ENCODE peak calls at places on chromosomes 13 and 19, in seven cellular contexts. Y is neuronal stem cell; L is psoas muscle; F is Peyer's patch; N is naive thymus-derived CD4-positive, alpha-beta T cell; J is thoracic aorta; C is CD8-positive, alpha-beta memory T cell. P is an unnamed sample.

GRCh38 chr19:48654299-48655059 is 8.5 kb upstream of the CA11 start:
- DNase-seq in Y (no peak), L (no peak), F (no peak), N (no peak), J (no peak), C (no peak), P (no peak)

GRCh38 chr13:41411536-41411935 is 45.8 kb upstream of the RGCC start:
- DNase-seq in Y (peak; percentile 24), L (no peak), F (no peak), N (peak; percentile 54), J (no peak), C (peak; percentile 23), P (no peak)

GRCh38 chr19:10408511-10409291 is 5.4 kb upstream of the CDC37 start:
- DNase-seq in Y (no peak), L (peak; percentile 65), F (peak; percentile 91), N (peak; percentile 41), J (no peak), C (peak; percentile 39), P (no peak)

GRCh38 chr13:42969558-42970172 is 22.4 kb downstream of the EPSTI1 start:
- DNase-seq in Y (peak; percentile 76), L (peak; percentile 88), F (peak; percentile 79), N (peak; percentile 77), J (peak; percentile 38), C (peak; percentile 69), P (peak; percentile 91)

GRCh38 chr13:113052971-113053370 is 52.6 kb upstream of the F7 start:
- DNase-seq in Y (no peak), L (peak; percentile 19), F (no peak), N (no peak), J (no peak), C (no peak), P (no peak)

GRCh38 chr13:114161644-114162532 is 17.2 kb upstream of the CFAP97D2 start:
- DNase-seq in Y (no peak), L (peak; percentile 66), F (peak; percentile 67), N (peak; percentile 59), J (no peak), C (no peak), P (peak; percentile 82)

GRCh38 chr19:49212302-49212701 is 54.7 kb downstream of the TRPM4 start:
- DNase-seq in Y (no peak), L (no peak), F (no peak), N (no peak), J (no peak), C (no peak), P (no peak)

GRCh38 chr13:44004881-44005280 is 125.2 kb downstream of the LACC1 start:
- DNase-seq in Y (no peak), L (no peak), F (no peak), N (no peak), J (no peak), C (no peak), P (no peak)

GRCh38 chr13:23500858-23501257 is 67.4 kb upstream of the SACS start:
- DNase-seq in Y (no peak), L (no peak), F (no peak), N (no peak), J (no peak), C (no peak), P (no peak)

GRCh38 chr19:44356383-44357111 is at the start of gene ZNF112:
- DNase-seq in Y (peak; percentile 78), L (peak; percentile 91), F (peak; percentile 52), N (peak; percentile 0), J (peak; percentile 56), C (no peak), P (peak; percentile 94)

GRCh38 chr13:90197722-90198121 is 1149.8 kb upstream of the MIR17HG start:
- DNase-seq in Y (no peak), L (no peak), F (no peak), N (no peak), J (no peak), C (no peak), P (no peak)

GRCh38 chr19:33557720-33558119 is 36.1 kb upstream of the PEPD start:
- DNase-seq in Y (no peak), L (no peak), F (no peak), N (no peak), J (no peak), C (no peak), P (no peak)

GRCh38 chr19:1882089-1882785 is 3.1 kb downstream of the ABHD17A start:
- DNase-seq in Y (no peak), L (no peak), F (peak; percentile 82), N (peak; percentile 89), J (no peak), C (peak; percentile 92), P (no peak)

GRCh38 chr19:1884719-1885334 is 469 bp downstream of the ABHD17A start:
- DNase-seq in Y (no peak), L (no peak), F (no peak), N (no peak), J (no peak), C (no peak), P (no peak)

GRCh38 chr19:1882786-1883692 is 2.3 kb downstream of the ABHD17A start:
- DNase-seq in Y (no peak), L (no peak), F (no peak), N (no peak), J (no peak), C (no peak), P (no peak)

GRCh38 chr19:1884291-1884718 is 991 bp downstream of the ABHD17A start:
- DNase-seq in Y (no peak), L (no peak), F (no peak), N (no peak), J (no peak), C (peak; percentile 56), P (peak; percentile 57)

DNA sequence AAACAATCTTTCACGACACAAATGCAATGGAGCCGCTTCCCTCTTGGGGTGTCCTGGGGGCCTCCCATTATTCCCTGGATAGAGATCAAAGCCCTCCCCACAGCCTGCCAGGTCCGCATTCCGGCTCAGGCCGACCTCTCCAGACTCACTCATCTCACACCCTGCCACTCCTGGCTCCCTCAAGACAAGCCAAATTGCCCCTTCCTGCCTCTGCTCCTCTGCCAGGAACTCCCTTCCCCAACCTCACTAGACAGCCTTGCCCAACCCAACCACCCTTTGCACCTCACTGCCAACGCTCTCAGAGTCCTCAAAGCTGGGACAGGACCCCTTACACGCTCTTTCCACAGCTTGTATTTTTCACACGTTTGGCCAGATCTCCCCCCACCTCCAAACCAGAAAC is 1.5 kb downstream of the ABHD17A start:
- DNase-seq in Y (no peak), L (no peak), F (no peak), N (no peak), J (no peak), C (peak; percentile 44), P (no peak)
- H3K4me3 ChIP-seq in Y (peak overlapping the region; percentile 84), L (peak overlapping the region; percentile 97), F (peak overlapping the region; percentile 91), N (peak overlapping the region; percentile 73), J (peak overlapping the region; percentile 95), C (peak overlapping the region; percentile 70), P (peak overlapping the region; percentile 95)

DNA sequence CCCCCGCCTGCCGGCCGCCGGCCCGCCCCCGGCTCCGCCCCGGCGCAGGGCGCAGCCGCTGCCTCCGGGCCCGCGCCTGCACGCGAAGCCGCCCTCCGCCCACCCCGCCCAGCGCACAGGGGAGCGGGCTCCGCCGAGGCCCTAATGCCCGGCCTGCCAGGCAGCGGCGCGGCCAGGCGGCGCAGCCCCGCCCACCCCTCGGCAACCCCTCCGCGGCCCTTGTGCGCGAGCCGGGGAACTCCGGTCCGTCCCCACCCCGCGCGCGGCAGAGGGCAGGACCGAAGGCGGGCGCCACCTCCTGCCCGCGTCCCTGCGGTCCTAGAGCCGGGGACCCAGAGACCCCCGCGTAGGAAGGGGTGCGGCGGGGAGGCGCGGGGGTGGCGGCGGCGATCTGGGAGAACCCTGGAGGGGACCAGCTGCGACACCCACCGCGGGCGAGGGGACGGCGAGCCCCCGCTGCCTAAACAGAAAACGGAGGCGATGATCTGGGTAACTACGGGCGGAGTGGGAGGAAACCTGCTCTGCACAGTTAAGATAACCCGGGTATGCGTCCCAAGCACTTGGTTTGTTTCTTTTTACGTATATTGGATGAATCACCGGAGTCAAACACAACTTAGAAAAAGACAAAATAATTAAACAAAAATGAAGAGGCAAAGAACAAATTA is 351 bp upstream of the USP12 start:
- DNase-seq in Y (peak; percentile 86), L (peak; percentile 97), F (peak; percentile 85), N (peak; percentile 89), J (peak; percentile 50), C (peak; percentile 89), P (peak; percentile 92)
- H3K4me1 ChIP-seq in Y (peaks cover 4% of the 10 kb centered on the region), L (peaks cover 31% of the 10 kb centered on the region), F (no peaks in the 10 kb centered on the region), N (peaks cover 24% of the 10 kb centered on the region), J (peaks cover 28% of the 10 kb centered on the region), C (peaks cover 38% of the 10 kb centered on the region), P (peaks cover 5% of the 10 kb centered on the region)

GRCh38 chr19:40192758-40193586 is 1.7 kb downstream of the MAP3K10 start:
- DNase-seq in Y (no peak), L (no peak), F (no peak), N (no peak), J (no peak), C (no peak), P (no peak)

GRCh38 chr19:40191836-40192646 is 815 bp downstream of the MAP3K10 start:
- DNase-seq in Y (peak; percentile 61), L (peak; percentile 68), F (no peak), N (no peak), J (no peak), C (no peak), P (peak; percentile 23)

GRCh38 chr19:40193587-40193849 is 2.3 kb downstream of the MAP3K10 start:
- DNase-seq in Y (no peak), L (no peak), F (no peak), N (no peak), J (no peak), C (no peak), P (no peak)

GRCh38 chr19:40190891-40191835 is at the start of gene MAP3K10:
- DNase-seq in Y (peak; percentile 73), L (peak; percentile 91), F (peak; percentile 71), N (peak; percentile 64), J (peak; percentile 33), C (peak; percentile 69), P (peak; percentile 75)
- H3K27ac ChIP-seq in Y (peak within 1 kb of the TSS; percentile 61), L (peak within 1 kb of the TSS; percentile 97), F (peak within 1 kb of the TSS; percentile 91), N (peak within 1 kb of the TSS; percentile 86), J (peak within 1 kb of the TSS; percentile 100), C (peak within 1 kb of the TSS; percentile 90), P (peak within 1 kb of the TSS; percentile 85)

GRCh38 chr19:19517235-19517619 is 1.2 kb downstream of the NDUFA13 start:
- DNase-seq in Y (no peak), L (no peak), F (no peak), N (no peak), J (no peak), C (no peak), P (no peak)

GRCh38 chr19:19515764-19516519 is at the start of gene NDUFA13:
- DNase-seq in Y (peak; percentile 94), L (peak; percentile 96), F (peak; percentile 90), N (peak; percentile 92), J (peak; percentile 65), C (peak; percentile 92), P (peak; percentile 96)

GRCh38 chr19:19514881-19515763 is at the start of gene TSSK6:
- DNase-seq in Y (no peak), L (peak; percentile 70), F (no peak), N (no peak), J (no peak), C (no peak), P (peak; percentile 32)

GRCh38 chr19:19513671-19514070 is 1.7 kb downstream of the TSSK6 start:
- DNase-seq in Y (no peak), L (no peak), F (no peak), N (no peak), J (no peak), C (no peak), P (no peak)

DNA sequence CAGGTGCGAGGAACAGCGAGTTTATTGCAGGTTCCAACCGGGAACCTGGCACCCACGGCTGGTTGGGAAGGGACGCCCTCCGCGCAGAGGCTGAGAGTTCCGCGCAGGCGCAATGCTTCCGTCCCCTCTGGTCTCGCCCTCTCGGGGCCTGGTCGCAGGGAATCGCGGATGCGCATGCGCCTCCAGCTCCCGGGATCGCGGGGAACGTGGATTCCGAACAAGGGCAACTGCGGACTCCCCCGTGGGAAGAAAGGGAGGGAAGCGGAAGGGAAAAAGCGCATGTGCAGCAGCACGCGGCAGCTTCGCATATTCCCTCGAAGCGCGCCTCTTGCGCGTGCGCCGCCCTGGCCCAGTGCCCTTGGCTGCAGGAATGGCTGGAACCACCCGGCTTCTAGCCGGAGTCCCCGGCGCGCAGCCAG is 1.1 kb downstream of the TSSK6 start:
- DNase-seq in Y (no peak), L (peak; percentile 85), F (no peak), N (no peak), J (no peak), C (no peak), P (peak; percentile 63)
- H3K4me3 ChIP-seq in Y (no peak overlapping the region), L (peak overlapping the region; percentile 57), F (peak overlapping the region; percentile 23), N (no peak overlapping the region), J (peak overlapping the region; percentile 60), C (no peak overlapping the region), P (no peak overlapping the region)

P was measured in colonic mucosa.